ENCODE peak calls at places on chromosome 6, in four cellular contexts. E is OCI-LY7, T is MM.1S, Q is foreskin fibroblast. S is an unnamed sample.

GRCh38 chr6:41040101-41040910 is 1.3 kb upstream of the UNC5CL start:
- DNase-seq in Q (peak), E (no peak), T (no peak), S (no peak)

GRCh38 chr6:42555477-42556457 is 8.1 kb upstream of the UBR2 start:
- DNase-seq in Q (peak), E (peak), T (peak), S (peak)

GRCh38 chr6:138557147-138557546 is 57.9 kb upstream of the NHSL1 start:
- DNase-seq in E (no peak), Q (no peak), T (no peak), S (no peak)

GRCh38 chr6:31822038-31822821 is 5.3 kb upstream of the HSPA1B start:
- DNase-seq in T (peak), E (peak), Q (peak), S (peak)

GRCh38 chr6:15358579-15359327 is 112.9 kb downstream of the JARID2 start:
- DNase-seq in Q (no peak), E (peak), T (no peak), S (peak)

GRCh38 chr6:72560721-72561593 is 60.9 kb upstream of the KCNQ5 start:
- DNase-seq in E (peak), Q (no peak), T (no peak), S (no peak)

GRCh38 chr6:13395272-13396237 is 67.2 kb upstream of the TBC1D7 start:
- DNase-seq in Q (peak), T (no peak), E (peak), S (peak)

GRCh38 chr6:10794239-10794638 is 44.1 kb downstream of the MAK start:
- DNase-seq in Q (no peak), E (no peak), T (no peak), S (no peak)

GRCh38 chr6:39088331-39088730 is 26.7 kb downstream of the SAYSD1 start:
- DNase-seq in E (peak), Q (peak), T (peak), S (peak)

GRCh38 chr6:11460001-11460668 is 77.4 kb upstream of the TMEM170B start:
- DNase-seq in T (peak), Q (peak), E (peak), S (peak)

GRCh38 chr6:133241901-133242760 is 974 bp downstream of the EYA4 start:
- DNase-seq in Q (peak), E (no peak), T (peak), S (no peak)
- H3K4me3 ChIP-seq in Q (peak), E (no peak), T (peak), S (no peak)

DNA sequence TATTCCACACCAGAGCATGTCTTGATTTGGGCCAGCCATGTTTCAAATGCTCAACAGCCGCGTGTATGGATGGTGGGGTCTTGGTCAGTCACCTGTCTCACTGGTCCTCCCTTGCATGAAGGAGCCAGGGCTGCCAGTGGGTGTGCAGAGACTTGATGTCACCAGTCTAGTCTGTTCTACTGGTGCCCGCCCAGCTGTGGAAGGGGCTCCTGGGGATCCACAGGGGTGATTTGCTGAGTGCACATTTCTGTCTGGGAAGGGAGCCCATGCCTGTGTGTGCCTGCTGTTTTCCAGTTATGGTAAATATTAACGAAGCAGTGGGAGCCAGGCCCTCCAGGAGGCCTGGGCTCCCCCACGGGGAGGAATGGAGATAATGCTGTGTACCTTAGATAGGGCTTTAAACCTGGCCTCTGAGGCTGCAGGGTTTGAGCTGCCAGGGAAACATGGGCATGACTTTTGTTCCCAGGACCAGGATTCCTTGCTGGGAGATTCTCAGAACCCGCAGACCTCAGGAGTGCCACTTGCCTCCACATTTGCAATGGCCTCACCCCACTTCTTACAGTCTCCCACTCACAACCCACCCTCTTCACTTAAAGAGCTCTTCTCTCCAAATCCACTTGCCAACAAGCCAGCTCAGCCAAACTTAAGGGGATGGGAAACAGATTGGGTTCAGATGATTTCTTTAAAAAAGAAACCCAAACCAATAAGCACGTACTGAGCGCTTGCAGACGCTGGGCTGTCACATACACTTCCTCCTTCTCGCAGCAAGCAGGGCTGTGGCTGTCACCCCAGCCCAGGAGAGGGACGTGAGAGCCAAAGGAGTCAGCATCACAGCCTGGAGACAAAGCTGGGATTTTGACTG is 54.1 kb downstream of the VEGFA start:
- DNase-seq in E (peak), T (no peak), Q (no peak), S (peak)
- H3K4me3 ChIP-seq in E (no peak), T (no peak), Q (no peak), S (no peak)

GRCh38 chr6:132190815-132191175 is 210.5 kb downstream of the MOXD1 start:
- DNase-seq in Q (peak), T (no peak), E (no peak), S (no peak)
- H3K4me3 ChIP-seq in Q (no peak), T (no peak), E (no peak), S (no peak)

DNA sequence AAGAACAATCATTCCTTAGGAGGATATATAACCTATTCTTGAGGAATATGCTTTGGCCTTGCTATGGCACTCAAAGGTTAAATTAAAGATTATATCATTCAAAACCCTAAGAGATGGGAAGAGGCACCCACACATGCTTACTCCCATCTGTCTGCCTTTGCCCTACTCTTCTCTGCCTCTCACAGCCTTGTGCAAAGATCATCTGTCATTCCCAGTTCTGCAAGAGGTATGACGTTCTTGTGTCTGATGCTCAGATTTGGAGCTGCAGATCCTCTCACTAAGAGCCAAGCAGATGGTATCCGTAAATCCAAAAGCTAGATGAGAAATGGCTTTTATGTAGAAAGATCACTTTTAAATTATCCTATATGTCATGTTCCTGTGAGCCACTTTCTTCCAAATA is 112.0 kb downstream of the GPR63 start:
- DNase-seq in T (no peak), E (no peak), Q (no peak), S (no peak)
- H3K4me3 ChIP-seq in T (no peak), E (no peak), Q (no peak), S (no peak)

GRCh38 chr6:25698631-25699030 is 46.6 kb downstream of the SCGN start:
- DNase-seq in T (no peak), E (no peak), Q (no peak), S (no peak)
- H3K4me3 ChIP-seq in T (no peak), E (no peak), Q (no peak), S (no peak)

GRCh38 chr6:137512768-137513605 is 18.8 kb upstream of the OLIG3 start:
- DNase-seq in E (no peak), T (no peak), Q (no peak), S (no peak)
- H3K4me3 ChIP-seq in E (no peak), T (no peak), Q (no peak), S (no peak)